ENCODE peak calls at places on chromosomes 4 and X, in six cellular contexts. G, U, H, P, J and O are unnamed samples.

GRCh38 chr4:83257811-83258210 is 26.8 kb downstream of the COQ2 start:
- DNase-seq in G (no peak), U (no peak), H (no peak), P (no peak), J (no peak), O (no peak)

GRCh38 chr4:167232805-167233522 is 1.3 kb downstream of the SPOCK3 start:
- DNase-seq in G (no peak), U (no peak), H (no peak), P (no peak), J (no peak), O (no peak)

GRCh38 chrX:1248381-1249061 is 20.1 kb upstream of the CSF2RA start:
- DNase-seq in G (no peak), U (peak; percentile 26), H (no peak), P (no peak), J (no peak), O (no peak)

GRCh38 chrX:5791721-5792120 is 436.9 kb downstream of the NLGN4X start:
- DNase-seq in G (no peak), U (no peak), H (no peak), P (no peak), J (no peak), O (no peak)

GRCh38 chr4:110156442-110156841 is 42.0 kb downstream of the ELOVL6 start:
- DNase-seq in G (no peak), U (no peak), H (no peak), P (no peak), J (no peak), O (no peak)

GRCh38 chr4:124278477-124278876 is 434.1 kb downstream of the ANKRD50 start:
- DNase-seq in G (no peak), U (no peak), H (no peak), P (no peak), J (no peak), O (no peak)

GRCh38 chr4:2245787-2246275 is 3.9 kb upstream of the HAUS3 start:
- DNase-seq in G (no peak), U (no peak), H (no peak), P (no peak), J (no peak), O (no peak)

GRCh38 chrX:151694661-151695582 is at the start of gene PRRG3:
- DNase-seq in G (no peak), U (no peak), H (peak; percentile 88), P (peak; percentile 43), J (no peak), O (no peak)

GRCh38 chr4:57039345-57039744 is 60.6 kb downstream of the POLR2B start:
- DNase-seq in G (no peak), U (no peak), H (no peak), P (no peak), J (no peak), O (no peak)

GRCh38 chr4:61772116-61772515 is 572.0 kb downstream of the ADGRL3 start:
- DNase-seq in G (no peak), U (no peak), H (no peak), P (no peak), J (no peak), O (no peak)

GRCh38 chr4:148893095-148893494 is 450.9 kb upstream of the NR3C2 start:
- DNase-seq in G (no peak), U (no peak), H (no peak), P (no peak), J (no peak), O (no peak)

GRCh38 chr4:8008391-8008790 is 68.7 kb upstream of the AFAP1 start:
- DNase-seq in G (no peak), U (no peak), H (no peak), P (no peak), J (no peak), O (no peak)

GRCh38 chr4:112145820-112146813 is 863 bp downstream of the FAM241A start:
- DNase-seq in G (peak; percentile 48), U (peak; percentile 62), H (no peak), P (no peak), J (peak; percentile 10), O (peak; percentile 23)